ENCODE peak calls at places on chromosomes 2 and 18, in five cellular contexts. P is hepatocyte; X is transverse colon; L is CD8-positive, alpha-beta T cell; H is thoracic aorta. A is an unnamed sample. For H3K36me3, the result is how much of the 10 kb centered on the place peaks cover.

GRCh38 chr2:202821538-202822160 is 49.9 kb downstream of the ICA1L start:
- DNase-seq in P (no peak), X (no peak), L (no peak), H (no peak), A (no peak)

GRCh38 chr2:66470199-66470598 is 35.3 kb downstream of the MEIS1 start:
- DNase-seq in H (no peak), L (no peak), X (no peak), P (no peak), A (no peak)

GRCh38 chr2:107721581-107721980 is 105.1 kb upstream of the RGPD4 start:
- DNase-seq in H (no peak), L (no peak), X (no peak), P (no peak), A (no peak)

GRCh38 chr18:55343396-55344073 is 244.5 kb downstream of the TCF4 start:
- DNase-seq in P (peak), X (no peak), H (no peak), L (no peak), A (no peak)

GRCh38 chr18:49544362-49544761 is 17.5 kb upstream of the LIPG start:
- DNase-seq in L (no peak), P (no peak), H (no peak), X (no peak), A (no peak)

GRCh38 chr2:176206677-176207076 is 18.2 kb downstream of the HOXD1 start:
- DNase-seq in H (no peak), L (no peak), P (no peak), X (no peak), A (no peak)

GRCh38 chr2:229798446-229799147 is 84.2 kb upstream of the DNER start:
- DNase-seq in L (no peak), P (no peak), X (no peak), H (no peak), A (no peak)

GRCh38 chr18:74509856-74510769 is 13.9 kb downstream of the CNDP2 start:
- DNase-seq in P (no peak), L (no peak), X (no peak), H (no peak), A (no peak)

GRCh38 chr2:27143285-27143684 is 4.1 kb upstream of the PRR30 start:
- DNase-seq in H (no peak), X (no peak), P (no peak), L (no peak), A (no peak)

GRCh38 chr2:157938556-157938955 is 62.4 kb upstream of the ACVR1 start:
- DNase-seq in X (no peak), P (no peak), L (no peak), H (no peak), A (no peak)

GRCh38 chr2:230134496-230135073 is 65.9 kb upstream of the SLC16A14 start:
- DNase-seq in X (no peak), H (no peak), P (no peak), L (no peak), A (peak)

GRCh38 chr2:86078801-86079545 is 26.7 kb downstream of the POLR1A start:
- DNase-seq in X (peak), P (peak), L (peak), H (no peak), A (no peak)

GRCh38 chr2:60961457-60961856 is 56.1 kb upstream of the PEX13 start:
- DNase-seq in P (peak), H (no peak), L (no peak), X (no peak), A (no peak)

DNA sequence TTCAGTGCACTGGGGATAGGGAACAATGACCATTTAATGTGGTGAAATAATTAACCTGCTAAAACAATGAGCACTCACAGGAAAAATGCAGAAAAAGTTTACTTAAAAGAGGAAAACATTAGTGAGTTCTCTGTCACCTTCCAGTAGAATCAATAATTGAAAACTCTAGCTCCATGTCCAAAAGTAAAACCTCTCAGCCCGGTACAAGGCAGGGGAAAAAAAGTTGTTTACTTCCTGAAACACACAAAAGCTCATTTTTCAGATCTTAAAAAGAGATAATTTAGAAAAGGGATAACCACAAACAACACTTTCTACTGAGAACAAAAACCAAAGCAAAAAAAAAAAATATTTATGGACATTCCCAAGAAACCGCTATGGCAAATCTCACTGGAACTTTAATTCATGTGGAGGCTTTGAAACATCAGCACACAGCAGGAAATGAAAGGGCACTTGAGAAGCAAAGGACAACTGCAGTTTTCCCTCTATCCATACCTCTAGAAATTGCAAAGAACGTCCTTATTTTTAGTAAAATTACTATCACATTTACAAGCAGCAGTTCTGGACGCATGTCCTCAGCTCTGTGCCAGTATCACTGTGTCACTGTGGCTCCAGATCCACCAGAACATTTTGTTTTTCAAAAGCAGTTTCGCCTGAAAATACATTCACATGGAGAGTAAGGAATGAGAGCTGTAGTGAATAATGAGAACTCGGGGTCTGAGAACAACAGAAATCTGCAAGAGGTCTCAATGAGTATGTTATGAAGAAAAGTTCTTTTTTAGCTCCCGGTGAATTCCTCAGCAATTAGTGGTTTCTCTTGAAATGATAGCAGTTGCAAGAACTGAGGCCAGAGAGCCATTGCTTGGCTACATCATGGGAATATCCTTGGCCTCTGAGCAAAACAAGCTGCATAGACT is 44.7 kb upstream of the DNAH7 start:
- DNase-seq in P (no peak), X (no peak), H (no peak), L (no peak), A (no peak)
- H3K4me3 ChIP-seq in P (no peak), X (no peak), H (peak), L (no peak), A (no peak)

GRCh38 chr2:170963386-170963785 is 34.3 kb downstream of the GORASP2 start:
- DNase-seq in P (no peak), H (no peak), X (no peak), L (no peak), A (no peak)
- H3K36me3 ChIP-seq in P (under half), H (half or more), X (half or more), L (half or more), A (under half)

GRCh38 chr2:39068757-39069515 is 51.9 kb downstream of the SOS1 start:
- DNase-seq in P (no peak), X (no peak), L (no peak), H (no peak), A (no peak)
- TF ChIP-seq CTCF in P (no peak), X (no peak), L (peak), H (no peak), A (peak)

GRCh38 chr18:59264651-59265245 is 8.5 kb downstream of the RAX start:
- DNase-seq in X (no peak), H (no peak), P (no peak), L (no peak), A (no peak)
- H3K4me3 ChIP-seq in X (no peak), H (peak), P (no peak), L (no peak), A (no peak)

DNA sequence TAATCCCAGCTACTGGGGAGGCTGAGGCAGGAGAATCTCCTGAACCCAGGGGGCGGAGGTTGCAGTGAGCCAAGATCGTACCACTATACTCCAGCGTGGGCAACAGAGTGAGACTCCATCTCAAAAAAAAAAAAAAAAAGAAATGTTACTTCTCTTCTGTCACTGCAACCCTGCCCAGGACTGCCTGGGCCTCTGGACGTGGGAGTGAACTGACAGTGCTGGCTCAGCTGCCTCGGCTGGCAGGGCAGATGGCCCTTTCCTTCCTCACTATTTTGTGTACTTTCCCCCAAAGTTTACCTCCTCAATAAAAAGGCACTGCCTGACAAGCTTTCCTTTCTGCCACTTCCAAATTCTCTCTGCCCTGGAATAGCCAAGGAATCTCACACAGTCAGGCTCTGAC is 12.5 kb upstream of the GPR155 start:
- DNase-seq in H (no peak), X (no peak), L (no peak), P (no peak), A (no peak)
- H3K36me3 ChIP-seq in H (under half), X (under half), L (under half), P (under half), A (under half)

GRCh38 chr2:214311031-214311533 is 99.8 kb upstream of the VWC2L start:
- DNase-seq in H (no peak), P (no peak), L (peak), X (no peak), A (no peak)
- TF ChIP-seq CTCF in H (no peak), P (no peak), L (no peak), X (no peak), A (peak)

DNA sequence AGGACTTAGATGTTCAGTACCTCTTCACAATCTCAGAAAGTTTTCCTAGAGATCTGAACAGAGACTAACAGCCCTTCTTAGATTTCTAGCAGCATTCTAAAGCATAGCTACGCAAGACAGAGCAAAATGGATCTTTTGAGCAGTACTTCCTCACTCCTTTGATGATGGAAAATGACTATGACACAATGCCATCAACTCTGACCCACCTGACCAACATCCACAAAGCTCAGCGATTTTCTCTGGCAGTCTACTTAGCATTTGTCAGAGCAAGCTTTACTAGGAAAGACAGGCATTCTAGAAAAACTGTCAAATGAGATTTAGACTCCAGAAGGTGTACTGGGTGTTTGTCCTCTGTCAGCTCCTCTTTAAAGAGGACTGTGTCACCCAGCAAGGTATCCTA is 180.9 kb upstream of the ACVR2A start:
- DNase-seq in X (no peak), L (no peak), H (no peak), P (no peak), A (no peak)
- H3K4me3 ChIP-seq in X (no peak), L (peak), H (peak), P (no peak), A (no peak)

GRCh38 chr2:20645301-20645701 is 5.6 kb downstream of the HS1BP3 start:
- DNase-seq in L (no peak), X (no peak), H (no peak), P (no peak), A (no peak)
- H3K36me3 ChIP-seq in L (under half), X (under half), H (under half), P (under half), A (under half)

GRCh38 chr18:11728247-11728646 is 39.2 kb downstream of the GNAL start:
- DNase-seq in L (no peak), P (peak), H (no peak), X (no peak), A (no peak)
- TF ChIP-seq CTCF in L (no peak), P (peak), H (no peak), X (no peak), A (peak)

DNA sequence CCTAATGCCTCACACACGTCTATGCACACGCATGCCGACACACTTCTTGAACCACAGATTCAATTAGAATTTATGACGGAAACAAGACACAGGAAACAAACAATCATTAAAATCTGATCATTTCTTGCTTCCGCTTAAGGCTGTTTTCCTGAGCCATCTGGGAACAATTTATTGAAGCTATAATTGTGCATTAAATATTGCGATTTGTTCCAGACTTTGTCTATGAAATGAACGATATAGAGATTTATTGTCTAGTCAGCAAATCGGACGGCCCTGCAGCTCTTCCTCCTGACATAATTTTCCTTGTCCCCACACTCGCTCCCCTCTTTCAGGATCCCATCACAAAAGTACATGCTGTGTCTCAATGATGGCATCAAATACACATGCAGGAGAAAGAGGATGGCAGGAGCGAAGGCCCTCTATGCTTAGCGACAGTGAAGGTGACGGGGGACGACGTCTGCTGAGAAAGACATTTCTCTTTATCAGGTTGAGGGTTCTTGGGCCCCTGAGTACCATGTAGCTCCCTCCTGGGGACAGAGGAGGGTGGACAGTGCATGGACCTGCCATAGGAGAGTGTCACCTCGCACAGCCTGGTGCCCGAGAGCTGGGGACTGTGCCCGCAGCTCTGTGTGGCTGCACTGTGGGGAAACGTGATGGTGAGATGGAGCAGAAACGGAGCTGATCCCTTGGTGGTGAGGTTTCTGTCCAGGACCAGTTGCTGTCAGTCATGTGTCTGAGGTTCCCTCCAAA is 157.3 kb downstream of the ACKR3 start:
- DNase-seq in X (no peak), P (no peak), L (no peak), H (no peak), A (no peak)
- H3K4me3 ChIP-seq in X (no peak), P (no peak), L (no peak), H (no peak), A (no peak)

A was measured in GM06990.